ENCODE peak calls at places on chromosomes 7 and 10, in nine cellular contexts. M is naive B cell; Z is left kidney; H is mucosa of descending colon; N is stimulated activated CD4-positive, alpha-beta T cell treated with anti-CD3 and anti-CD28 coated beads, Interleukin-2, amount 100 ng/mL, for 48 hours; O is cardiac fibroblast; E is GM04504; I is NCI-H69; G is NCI-H1105. J is an unnamed sample.

GRCh38 chr7:192701-193536 is 548 bp downstream of the FAM20C start:
- DNase-seq in H (no peak), Z (peak; percentile 60), G (no peak), N (no peak), M (no peak), E (no peak), O (peak; percentile 19), I (no peak), J (no peak)

GRCh38 chr7:30241767-30242166 is 42.6 kb upstream of the ZNRF2 start:
- DNase-seq in G (no peak), Z (no peak), O (no peak), H (no peak), N (no peak), E (no peak), I (no peak), M (no peak), J (no peak)

GRCh38 chr7:126698909-126699308 is 553.8 kb downstream of the GRM8 start:
- DNase-seq in M (no peak), E (no peak), I (no peak), Z (no peak), G (no peak), H (no peak), O (no peak), N (no peak), J (no peak)

GRCh38 chr7:106795877-106796231 is 69.2 kb upstream of the PIK3CG start:
- DNase-seq in G (no peak), E (no peak), I (no peak), O (no peak), H (no peak), N (no peak), Z (no peak), M (no peak), J (no peak)

GRCh38 chr10:31947144-31947926 is 18.7 kb upstream of the ARHGAP12 start:
- DNase-seq in Z (peak; percentile 56), I (peak; percentile 83), G (no peak), N (no peak), E (peak; percentile 95), H (no peak), M (no peak), O (peak; percentile 93), J (peak; percentile 65)

GRCh38 chr7:391961-392524 is 102.1 kb downstream of the FOXL3 start:
- DNase-seq in E (no peak), H (peak; percentile 28), O (no peak), Z (no peak), G (no peak), I (no peak), M (no peak), N (no peak), J (no peak)

GRCh38 chr7:50359995-50360925 is 55.7 kb downstream of the IKZF1 start:
- DNase-seq in E (no peak), M (no peak), I (no peak), H (peak; percentile 84), O (peak; percentile 4), G (no peak), N (peak; percentile 67), Z (no peak), J (no peak)

GRCh38 chr10:51832652-51833383 is 133.4 kb upstream of the CSTF2T start:
- DNase-seq in H (no peak), Z (no peak), O (peak; percentile 74), E (peak; percentile 32), N (no peak), M (no peak), G (no peak), I (peak; percentile 5), J (no peak)

GRCh38 chr10:125411724-125412123 is 251.4 kb upstream of the CTBP2 start:
- DNase-seq in H (no peak), O (peak; percentile 26), Z (no peak), I (no peak), M (no peak), E (peak; percentile 64), N (no peak), G (no peak), J (no peak)

GRCh38 chr7:157527235-157527634 is 190.4 kb downstream of the DNAJB6 start:
- DNase-seq in M (no peak), H (peak; percentile 24), N (no peak), G (no peak), O (no peak), I (no peak), E (no peak), Z (no peak), J (no peak)

GRCh38 chr10:63375859-63376258 is 89.9 kb downstream of the JMJD1C start:
- DNase-seq in O (peak; percentile 91), E (no peak), H (no peak), Z (no peak), G (no peak), I (no peak), M (no peak), N (no peak), J (no peak)

GRCh38 chr7:12719141-12719919 is 31.9 kb downstream of the ARL4A start:
- DNase-seq in I (no peak), H (no peak), G (no peak), E (no peak), O (peak; percentile 85), N (no peak), Z (no peak), M (no peak), J (no peak)

GRCh38 chr10:43055991-43056567 is 20.8 kb upstream of the RET start:
- DNase-seq in E (no peak), O (no peak), I (no peak), Z (peak; percentile 50), G (no peak), M (no peak), H (peak; percentile 18), N (no peak), J (no peak)

GRCh38 chr7:114183311-114184105 is 231.1 kb upstream of the FOXP2 start:
- DNase-seq in O (peak; percentile 3), E (no peak), M (no peak), N (no peak), I (no peak), G (no peak), Z (no peak), H (no peak), J (no peak)